ENCODE peak calls at places on chromosomes 6 and 20, in five cellular contexts. M is breast epithelium, E is posterior vena cava, S is anterior cingulate cortex, X is foreskin melanocyte. W is an unnamed sample.

GRCh38 chr20:60334936-60335335 is 376.7 kb downstream of the CDH26 start:
- DNase-seq in S (no peak), M (no peak), E (no peak), X (no peak), W (no peak)

GRCh38 chr6:44001318-44001868 is 125.9 kb downstream of the MRPL14 start:
- DNase-seq in E (peak), X (no peak), M (no peak), S (no peak), W (no peak)

GRCh38 chr6:33313105-33313708 is 671 bp downstream of the TAPBP start:
- DNase-seq in S (peak), E (no peak), M (no peak), X (no peak), W (no peak)

GRCh38 chr20:25453035-25453810 is 45.8 kb downstream of the GINS1 start:
- DNase-seq in E (no peak), M (no peak), X (peak), S (no peak), W (peak)

GRCh38 chr20:4901031-4901818 is 100.1 kb downstream of the SLC23A2 start:
- DNase-seq in E (no peak), S (no peak), X (no peak), M (no peak), W (no peak)

GRCh38 chr6:10196090-10196489 is 218.8 kb downstream of the TFAP2A start:
- DNase-seq in E (no peak), X (no peak), S (no peak), M (no peak), W (no peak)

GRCh38 chr20:45090481-45090880 is 10.4 kb downstream of the KCNS1 start:
- DNase-seq in X (no peak), S (no peak), E (no peak), M (no peak), W (no peak)

GRCh38 chr6:14948586-14949245 is 297.2 kb upstream of the JARID2 start:
- DNase-seq in X (no peak), S (no peak), E (no peak), M (no peak), W (peak)

GRCh38 chr20:10376271-10377075 is 57.5 kb downstream of the MKKS start:
- DNase-seq in E (no peak), S (no peak), X (no peak), M (no peak), W (no peak)

GRCh38 chr6:33249732-33250625 is 21.7 kb downstream of the VPS52 start:
- DNase-seq in X (peak), M (no peak), S (no peak), E (peak), W (no peak)

GRCh38 chr6:11614534-11615213 is 77.1 kb downstream of the TMEM170B start:
- DNase-seq in S (no peak), X (no peak), E (no peak), M (no peak), W (no peak)

GRCh38 chr6:26187981-26188635 is 100.9 kb downstream of the HFE start:
- DNase-seq in M (no peak), E (peak), X (no peak), S (no peak), W (no peak)

GRCh38 chr20:10079964-10080363 is 45.2 kb downstream of the ANKEF1 start:
- DNase-seq in M (no peak), X (no peak), S (no peak), E (no peak), W (no peak)

GRCh38 chr20:32537657-32538525 is 47.2 kb downstream of the NOL4L start:
- DNase-seq in X (no peak), M (no peak), E (no peak), S (no peak), W (no peak)

GRCh38 chr20:17431621-17432364 is 99.4 kb downstream of the BFSP1 start:
- DNase-seq in X (peak), S (peak), M (no peak), E (no peak), W (peak)

GRCh38 chr6:161216616-161217205 is 57.1 kb downstream of the AGPAT4 start:
- DNase-seq in M (no peak), E (no peak), S (no peak), X (no peak), W (no peak)

GRCh38 chr20:50273601-50274491 is 83.2 kb downstream of the CEBPB start:
- DNase-seq in X (no peak), S (no peak), E (no peak), M (no peak), W (no peak)

GRCh38 chr6:147782302-147782701 is 273.8 kb downstream of the SAMD5 start:
- DNase-seq in X (no peak), S (no peak), E (no peak), M (no peak), W (no peak)

GRCh38 chr20:48691523-48691922 is 136.3 kb downstream of the PREX1 start:
- DNase-seq in E (peak), M (no peak), X (peak), S (peak), W (no peak)

GRCh38 chr6:134908906-134909516 is 40.9 kb downstream of the ALDH8A1 start:
- DNase-seq in S (peak), X (peak), E (peak), M (no peak), W (peak)

GRCh38 chr20:1415667-1416468 is 23.0 kb upstream of the FKBP1A start:
- DNase-seq in E (no peak), X (peak), M (no peak), S (no peak), W (no peak)

GRCh38 chr6:14807130-14807529 is 438.7 kb upstream of the JARID2 start:
- DNase-seq in E (no peak), X (no peak), M (no peak), S (no peak), W (no peak)

GRCh38 chr20:62558779-62559178 is 83.0 kb upstream of the GATA5 start:
- DNase-seq in X (no peak), S (no peak), M (no peak), E (no peak), W (no peak)

GRCh38 chr6:118524686-118525085 is 23.4 kb upstream of the PLN start:
- DNase-seq in X (no peak), M (no peak), E (no peak), S (no peak), W (no peak)

GRCh38 chr6:144283781-144284473 is 1.2 kb upstream of the UTRN start:
- DNase-seq in X (no peak), S (no peak), M (no peak), E (no peak), W (no peak)

GRCh38 chr20:51541189-51542032 is 1.1 kb downstream of the NFATC2 start:
- DNase-seq in S (peak), E (peak), X (no peak), M (peak), W (peak)

GRCh38 chr6:39005774-39006173 is 42.8 kb upstream of the GLP1R start:
- DNase-seq in M (no peak), X (no peak), E (no peak), S (no peak), W (no peak)

GRCh38 chr20:54172856-54173652 is 732 bp downstream of the CYP24A1 start:
- DNase-seq in S (no peak), M (no peak), E (peak), X (no peak), W (no peak)

GRCh38 chr6:83097675-83098074 is 30.2 kb downstream of the DOP1A start:
- DNase-seq in S (no peak), M (no peak), E (no peak), X (no peak), W (no peak)

GRCh38 chr6:75317503-75318206 is 33.1 kb upstream of the TMEM30A start:
- DNase-seq in X (peak), E (no peak), S (no peak), M (no peak), W (no peak)

GRCh38 chr20:34791289-34792020 is 34.0 kb downstream of the NCOA6 start:
- DNase-seq in M (no peak), S (no peak), E (no peak), X (no peak), W (no peak)

GRCh38 chr20:35604444-35604750 is 11.2 kb upstream of the SPAG4 start:
- DNase-seq in M (peak), X (no peak), E (no peak), S (no peak), W (no peak)

GRCh38 chr20:57760698-57761412 is 51.0 kb upstream of the PMEPA1 start:
- DNase-seq in M (no peak), S (no peak), E (no peak), X (no peak), W (no peak)

GRCh38 chr20:11797161-11797560 is 120.5 kb upstream of the BTBD3 start:
- DNase-seq in M (no peak), S (no peak), E (no peak), X (no peak), W (no peak)

GRCh38 chr6:113636357-113636824 is 220.8 kb upstream of the MARCKS start:
- DNase-seq in E (no peak), S (no peak), M (no peak), X (no peak), W (no peak)

GRCh38 chr6:156953125-156953477 is 175.9 kb downstream of the ARID1B start:
- DNase-seq in S (no peak), X (no peak), M (no peak), E (no peak), W (no peak)

GRCh38 chr6:144722214-144722737 is 437.1 kb downstream of the UTRN start:
- DNase-seq in E (no peak), M (no peak), X (no peak), S (no peak), W (no peak)

GRCh38 chr6:41966214-41966920 is 24.8 kb upstream of the CCND3 start:
- DNase-seq in M (no peak), E (no peak), X (no peak), S (no peak), W (no peak)

W was measured in putamen.